ENCODE peak calls at places on chromosomes 5 and 9, in seven cellular contexts. Q, L, O, C, U, A and K are unnamed samples.

GRCh38 chr5:132134384-132134783 is 60.8 kb downstream of the CSF2 start:
- DNase-seq in A (peak), U (no peak), L (no peak), C (no peak), O (peak), Q (peak), K (no peak)

GRCh38 chr9:20224756-20225155 is 397.5 kb downstream of the MLLT3 start:
- DNase-seq in A (no peak), L (no peak), C (no peak), O (no peak), Q (no peak), U (no peak), K (peak)

GRCh38 chr5:120103498-120103897 is 360.6 kb upstream of the PRR16 start:
- DNase-seq in C (no peak), U (no peak), Q (no peak), A (no peak), O (no peak), L (no peak), K (no peak)

GRCh38 chr5:109411627-109412026 is 1.9 kb upstream of the PJA2 start:
- DNase-seq in A (no peak), L (peak), Q (peak), O (peak), C (no peak), U (no peak), K (peak)

GRCh38 chr5:138369706-138370105 is 17.2 kb downstream of the KDM3B start:
- DNase-seq in Q (peak), L (no peak), U (no peak), C (no peak), O (no peak), A (no peak), K (no peak)

GRCh38 chr5:140806834-140807775 is at the start of gene PCDHA4:
- DNase-seq in Q (peak), U (peak), O (peak), A (no peak), L (no peak), C (peak), K (no peak)

GRCh38 chr5:1521671-1522600 is 1.8 kb downstream of the LPCAT1 start:
- DNase-seq in L (no peak), O (peak), A (no peak), Q (peak), C (peak), U (peak), K (peak)

GRCh38 chr5:74686962-74687751 is 2.1 kb downstream of the HEXB start:
- DNase-seq in L (no peak), O (peak), A (no peak), U (no peak), Q (no peak), C (no peak), K (no peak)

GRCh38 chr5:28576022-28576421 is 1537.6 kb upstream of the CDH9 start:
- DNase-seq in C (no peak), O (no peak), L (no peak), Q (peak), U (no peak), A (no peak), K (peak)

GRCh38 chr5:172102913-172103629 is 85.0 kb downstream of the STK10 start:
- DNase-seq in A (no peak), Q (peak), C (peak), O (peak), L (peak), U (peak), K (peak)

GRCh38 chr9:38622083-38622674 is 1.8 kb upstream of the ANKRD18A start:
- DNase-seq in Q (no peak), A (no peak), O (no peak), L (no peak), U (peak), C (no peak), K (no peak)

GRCh38 chr5:13910637-13911288 is 33.7 kb downstream of the DNAH5 start:
- DNase-seq in A (no peak), L (peak), O (no peak), Q (no peak), U (no peak), C (no peak), K (no peak)

GRCh38 chr5:157072508-157072907 is 13.6 kb upstream of the HAVCR1 start:
- DNase-seq in C (no peak), Q (no peak), U (no peak), A (no peak), O (no peak), L (no peak), K (no peak)

GRCh38 chr5:155455791-155456514 is 442.4 kb downstream of the KIF4B start:
- DNase-seq in L (no peak), C (no peak), Q (no peak), A (no peak), O (no peak), U (no peak), K (no peak)

GRCh38 chr5:7756453-7756852 is 94.5 kb downstream of the CFAP90 start:
- DNase-seq in U (no peak), A (no peak), C (no peak), L (no peak), O (no peak), Q (no peak), K (no peak)

GRCh38 chr5:83927140-83927733 is 206.6 kb upstream of the HAPLN1 start:
- DNase-seq in L (no peak), O (peak), C (peak), A (peak), Q (peak), U (peak), K (no peak)

GRCh38 chr5:163347671-163348070 is 89.7 kb upstream of the CCNG1 start:
- DNase-seq in A (peak), C (no peak), Q (peak), U (peak), L (peak), O (peak), K (peak)

GRCh38 chr5:33774323-33774722 is 117.5 kb downstream of the ADAMTS12 start:
- DNase-seq in C (no peak), U (no peak), L (no peak), O (no peak), A (no peak), Q (peak), K (no peak)

DNA sequence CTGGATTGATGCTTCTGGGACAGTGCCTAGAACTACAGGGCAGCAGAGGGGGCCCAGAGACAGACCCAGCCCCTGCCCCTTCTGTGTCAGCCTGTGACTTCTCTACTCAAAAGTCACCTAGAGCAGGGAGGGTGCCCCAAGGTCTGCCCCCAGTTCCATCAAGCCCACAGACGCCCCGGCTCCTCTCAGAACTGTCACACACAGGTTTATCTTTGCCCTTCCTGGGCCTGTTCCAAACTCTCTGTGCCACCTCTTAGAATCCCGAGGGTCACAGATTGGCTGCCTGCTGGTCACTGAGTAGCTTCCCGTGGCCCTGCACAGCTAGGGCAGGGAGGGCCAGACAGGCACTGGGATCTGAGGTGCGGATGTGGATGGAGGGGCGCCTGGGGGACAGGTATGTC is 1.7 kb downstream of the RGS14 start:
- DNase-seq in O (no peak), U (no peak), C (no peak), L (no peak), A (no peak), Q (no peak), K (no peak)
- H3K4me3 ChIP-seq in O (no peak), U (no peak), C (no peak), L (no peak), A (peak), Q (no peak), K (no peak)

DNA sequence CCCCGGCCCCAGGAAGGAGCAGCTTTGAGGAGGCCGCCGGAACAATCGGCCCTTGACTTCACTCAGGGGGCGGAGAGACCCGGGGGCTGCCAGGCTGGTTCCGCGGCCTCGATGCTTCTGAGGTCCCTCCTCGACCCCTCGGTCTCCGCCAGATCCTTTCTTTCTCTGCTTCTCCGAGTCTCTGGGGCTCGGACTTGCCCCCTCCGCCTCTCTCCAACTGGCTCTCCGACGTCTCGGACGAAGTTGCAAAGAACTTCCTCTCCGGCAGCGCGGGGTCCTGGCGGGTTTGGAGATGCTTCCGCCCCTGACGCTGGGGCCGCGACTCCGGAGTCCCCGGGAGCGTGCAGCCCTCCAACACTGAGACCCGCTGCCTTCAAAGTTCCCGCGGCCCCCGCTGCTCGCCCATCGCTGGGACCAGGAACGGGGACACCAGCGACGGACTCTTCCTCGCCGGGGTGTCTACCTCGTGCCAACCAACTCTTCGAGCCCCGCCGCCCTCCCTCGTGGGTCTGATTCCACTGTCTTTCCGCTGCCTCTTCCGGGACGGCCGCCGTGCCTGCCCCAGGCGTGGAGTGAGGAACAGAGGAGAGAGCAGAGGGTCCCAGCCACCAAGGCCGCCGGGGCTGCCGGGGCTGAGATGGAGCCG is 7.0 kb downstream of the PAX5 start:
- DNase-seq in U (no peak), L (no peak), A (peak), O (no peak), C (no peak), Q (no peak), K (no peak)
- H3K4me3 ChIP-seq in U (peak), L (no peak), A (peak), O (no peak), C (no peak), Q (no peak), K (peak)

GRCh38 chr9:127562841-127563523 is 49.1 kb upstream of the STXBP1 start:
- DNase-seq in O (peak), L (no peak), U (no peak), A (no peak), Q (peak), C (no peak), K (peak)
- H3K4me3 ChIP-seq in O (peak), L (no peak), U (no peak), A (no peak), Q (peak), C (no peak), K (no peak)

GRCh38 chr9:97408562-97408961 is 3.3 kb upstream of the TDRD7 start:
- DNase-seq in U (no peak), A (no peak), L (no peak), O (no peak), Q (no peak), C (no peak), K (no peak)

GRCh38 chr9:97403746-97404316 is 8.1 kb upstream of the TDRD7 start:
- DNase-seq in A (no peak), O (no peak), C (no peak), Q (no peak), L (no peak), U (no peak), K (no peak)

GRCh38 chr9:97411440-97411788 is 482 bp upstream of the TDRD7 start:
- DNase-seq in C (no peak), Q (no peak), U (no peak), A (no peak), O (no peak), L (no peak), K (no peak)

GRCh38 chr9:97405551-97405950 is 6.3 kb upstream of the TDRD7 start:
- DNase-seq in O (no peak), C (no peak), U (no peak), Q (no peak), A (no peak), L (no peak), K (no peak)

GRCh38 chr9:97406620-97407177 is 5.2 kb upstream of the TDRD7 start:
- DNase-seq in U (no peak), L (no peak), C (no peak), A (no peak), O (no peak), Q (no peak), K (no peak)
- H3K4me3 ChIP-seq in U (no peak), L (no peak), C (no peak), A (no peak), O (no peak), Q (no peak), K (no peak)